ENCODE peak calls at places on chromosomes 13 and 19, in four cellular contexts. J is K562, M is H1, Y is SK-N-SH. F is an unnamed sample.

GRCh38 chr19:13621413-13621812 is 115.1 kb upstream of the CACNA1A start:
- DNase-seq in J (no peak), M (no peak), Y (no peak), F (peak)

GRCh38 chr13:107342747-107343146 is 774.8 kb upstream of the ARGLU1 start:
- DNase-seq in J (no peak), M (no peak), Y (no peak), F (no peak)

GRCh38 chr13:41001695-41002094 is 17.4 kb downstream of the ELF1 start:
- DNase-seq in J (no peak), M (no peak), Y (no peak), F (no peak)

GRCh38 chr13:113982296-113982661 is 8.4 kb upstream of the C13orf46 start:
- DNase-seq in J (no peak), M (peak), Y (no peak), F (no peak)

GRCh38 chr13:94878721-94879120 is 166.4 kb upstream of the SOX21 start:
- DNase-seq in J (no peak), M (no peak), Y (no peak), F (no peak)

GRCh38 chr13:99774644-99775043 is 196.9 kb downstream of the ZIC5 start:
- DNase-seq in J (no peak), M (no peak), Y (no peak), F (no peak)

GRCh38 chr13:100828226-100828625 is 153.6 kb upstream of the TMTC4 start:
- DNase-seq in J (no peak), M (no peak), Y (peak), F (no peak)

GRCh38 chr13:48978942-48979601 is 3.4 kb downstream of the FNDC3A start:
- DNase-seq in J (peak), M (no peak), Y (no peak), F (no peak)

GRCh38 chr13:77022341-77022740 is 4.6 kb downstream of the FBXL3 start:
- DNase-seq in J (no peak), M (no peak), Y (no peak), F (no peak)

GRCh38 chr19:18541992-18542935 is 1.1 kb downstream of the FKBP8 start:
- DNase-seq in J (no peak), M (no peak), Y (no peak), F (no peak)

GRCh38 chr19:1470864-1471513 is 8.0 kb downstream of the C19orf25 start:
- DNase-seq in J (no peak), M (peak), Y (no peak), F (peak)
- TF ChIP-seq TEAD4 in J (no peak), M (no peak), Y (no peak), F (no peak)

DNA sequence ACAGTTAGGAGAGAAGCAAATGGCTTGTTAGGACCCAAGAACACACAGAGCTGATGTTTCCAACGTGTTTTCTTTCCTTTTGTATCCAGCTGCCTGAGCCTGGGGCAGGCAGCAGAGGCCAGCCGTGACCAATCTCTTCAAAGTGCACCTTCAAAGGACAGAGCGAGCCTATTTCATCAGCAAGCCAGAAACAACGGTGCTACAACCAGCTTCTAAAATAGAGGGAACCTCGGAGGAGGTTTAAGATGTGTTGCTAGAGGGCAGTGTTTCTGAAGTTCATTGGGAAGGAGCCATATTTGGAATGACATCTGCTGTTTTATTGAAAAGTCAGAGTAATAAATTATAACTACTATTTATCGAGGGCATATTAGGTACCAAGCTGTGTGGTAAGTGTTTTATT is 56.2 kb upstream of the RFC3 start:
- DNase-seq in J (no peak), M (no peak), Y (peak), F (no peak)
- TF ChIP-seq TEAD4 in J (no peak), M (no peak), Y (no peak), F (no peak)

GRCh38 chr19:1047696-1048147 is 7.8 kb downstream of the ABCA7 start:
- DNase-seq in J (no peak), M (peak), Y (no peak), F (peak)

GRCh38 chr19:1049106-1049505 is 9.2 kb downstream of the ABCA7 start:
- DNase-seq in J (no peak), M (no peak), Y (no peak), F (no peak)

GRCh38 chr19:1046117-1046626 is 6.3 kb downstream of the ABCA7 start:
- DNase-seq in J (no peak), M (no peak), Y (no peak), F (no peak)

GRCh38 chr19:1045247-1045603 is 5.3 kb downstream of the ABCA7 start:
- DNase-seq in J (peak), M (peak), Y (peak), F (peak)

DNA sequence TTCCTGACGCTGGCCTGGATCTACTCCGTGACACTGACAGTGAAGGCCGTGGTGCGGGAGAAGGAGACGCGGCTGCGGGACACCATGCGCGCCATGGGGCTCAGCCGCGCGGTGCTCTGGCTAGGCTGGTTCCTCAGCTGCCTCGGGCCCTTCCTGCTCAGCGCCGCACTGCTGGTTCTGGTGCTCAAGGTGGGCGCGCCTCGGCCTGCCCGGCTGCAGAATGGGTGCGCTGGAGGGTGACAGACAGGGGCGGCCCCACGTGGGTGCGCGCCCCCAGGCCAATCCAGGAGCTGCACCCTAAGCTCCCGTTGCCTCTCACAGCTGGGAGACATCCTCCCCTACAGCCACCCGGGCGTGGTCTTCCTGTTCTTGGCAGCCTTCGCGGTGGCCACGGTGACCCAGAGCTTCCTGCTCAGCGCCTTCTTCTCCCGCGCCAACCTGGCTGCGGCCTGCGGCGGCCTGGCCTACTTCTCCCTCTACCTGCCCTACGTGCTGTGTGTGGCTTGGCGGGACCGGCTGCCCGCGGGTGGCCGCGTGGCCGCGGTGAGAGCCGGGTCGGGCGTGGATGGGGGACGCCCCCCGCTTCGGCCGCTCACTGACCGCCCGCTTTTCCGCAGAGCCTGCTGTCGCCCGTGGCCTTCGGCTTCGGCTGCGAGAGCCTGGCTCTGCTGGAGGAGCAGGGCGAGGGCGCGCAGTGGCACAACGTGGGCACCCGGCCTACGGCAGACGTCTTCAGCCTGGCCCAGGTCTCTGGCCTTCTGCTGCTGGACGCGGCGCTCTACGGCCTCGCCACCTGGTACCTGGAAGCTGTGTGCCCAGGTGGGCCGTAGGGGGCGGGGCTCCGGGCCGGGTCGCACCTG is 7.2 kb downstream of the ABCA7 start:
- DNase-seq in J (no peak), M (no peak), Y (no peak), F (no peak)
- TF ChIP-seq TEAD4 in J (no peak), M (no peak), Y (no peak), F (no peak)

DNA sequence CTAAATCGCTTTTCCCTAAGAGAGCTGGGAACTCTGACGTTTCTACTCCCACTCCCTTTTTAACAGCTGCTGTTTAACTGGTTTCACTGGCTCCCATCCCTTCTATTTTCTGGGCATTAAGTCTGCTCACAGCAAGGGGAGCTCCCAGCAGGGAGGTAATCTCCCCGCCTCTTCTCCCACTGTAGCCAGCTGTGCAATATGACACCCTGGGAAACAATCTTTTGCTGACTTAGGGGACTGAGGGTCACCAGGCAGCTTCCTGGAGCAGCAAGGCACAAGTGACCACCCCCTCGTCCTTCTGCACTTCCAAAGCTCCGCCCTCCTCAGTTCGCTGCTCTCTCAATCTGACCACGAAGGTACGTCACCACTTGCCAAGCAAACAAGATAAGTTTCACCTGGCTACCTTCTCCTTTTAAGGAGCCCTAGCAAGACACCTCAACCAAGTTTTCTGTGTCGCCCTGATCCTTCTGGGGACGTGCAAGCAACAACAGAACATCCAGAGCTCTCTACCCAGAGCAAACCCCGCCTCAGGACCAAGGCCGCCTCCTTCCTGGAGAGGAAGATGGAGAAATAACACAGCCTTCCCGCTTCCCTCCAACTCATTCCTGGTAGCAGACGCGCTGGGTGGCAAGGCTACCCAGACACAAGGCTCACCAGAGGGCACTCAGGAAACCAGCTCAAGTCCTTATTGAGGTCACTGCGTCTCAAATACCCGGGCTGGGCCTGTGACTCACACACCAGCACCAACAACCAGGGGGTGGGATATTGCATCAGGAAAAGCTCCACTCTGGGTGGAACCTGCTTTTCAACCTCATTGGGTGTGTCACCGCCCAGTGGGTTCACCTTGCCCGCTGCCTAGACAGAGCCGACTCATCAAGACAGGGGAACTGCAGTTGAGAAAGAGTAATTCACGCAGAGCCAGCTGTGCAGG is 92.4 kb downstream of the STK24 start:
- DNase-seq in J (peak), M (peak), Y (no peak), F (peak)
- TF ChIP-seq TEAD4 in J (no peak), M (no peak), Y (no peak), F (no peak)

GRCh38 chr13:24128112-24128511 is 32.4 kb upstream of the SPATA13 start:
- DNase-seq in J (no peak), M (no peak), Y (no peak), F (no peak)

GRCh38 chr13:24128962-24129361 is 31.6 kb upstream of the SPATA13 start:
- DNase-seq in J (no peak), M (no peak), Y (no peak), F (no peak)

GRCh38 chr13:24124789-24125476 is 35.6 kb upstream of the SPATA13 start:
- DNase-seq in J (no peak), M (no peak), Y (no peak), F (no peak)

GRCh38 chr13:24130134-24130792 is 30.3 kb upstream of the SPATA13 start:
- DNase-seq in J (no peak), M (no peak), Y (no peak), F (no peak)

DNA sequence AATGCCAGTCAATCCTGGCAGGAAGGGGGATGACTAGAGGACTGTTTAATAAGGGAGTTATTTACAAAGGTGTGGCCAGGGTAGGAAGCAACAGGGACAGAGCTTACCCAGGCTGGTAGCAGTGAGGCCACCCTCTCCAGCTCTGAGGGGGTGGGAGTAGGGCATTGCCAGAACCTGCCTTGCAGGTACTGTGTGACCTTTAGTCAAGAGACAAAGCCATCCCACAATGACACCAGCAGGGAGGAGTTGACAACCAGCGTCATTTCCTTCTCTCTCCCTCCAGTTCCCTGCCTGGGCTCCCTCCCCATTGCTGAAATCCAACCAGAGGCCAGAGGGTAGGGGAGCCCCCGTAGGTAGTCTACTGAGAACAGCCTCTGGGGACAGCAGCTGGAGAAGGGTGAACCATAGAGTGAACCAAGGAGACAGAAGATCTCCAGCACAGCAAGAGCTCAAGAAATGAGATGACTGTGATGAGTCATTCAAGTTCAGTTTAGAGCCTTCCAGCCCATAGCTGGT is 33.3 kb upstream of the SPATA13 start:
- DNase-seq in J (no peak), M (no peak), Y (no peak), F (no peak)
- TF ChIP-seq TEAD4 in J (no peak), M (no peak), Y (no peak), F (no peak)

DNA sequence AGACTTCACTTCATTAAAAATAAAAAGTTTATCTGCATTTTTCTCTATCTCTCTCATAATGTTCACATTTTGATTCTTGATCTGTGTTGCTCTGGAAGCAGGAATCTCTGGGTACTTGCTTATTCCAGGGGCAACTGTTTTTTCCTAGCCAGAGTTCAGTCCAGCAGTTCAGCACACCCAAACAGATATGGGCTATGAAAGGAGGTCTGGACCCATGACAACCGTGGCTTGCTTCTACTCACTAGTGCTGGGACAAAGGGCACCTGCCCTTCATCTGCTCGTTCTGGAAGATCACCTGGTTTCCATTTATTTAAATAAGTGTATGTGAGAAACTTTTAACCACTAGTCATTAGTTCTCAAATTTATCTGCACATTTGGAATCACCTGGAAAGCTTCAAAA is 36.0 kb downstream of the POLR1D start:
- DNase-seq in J (no peak), M (no peak), Y (no peak), F (no peak)
- TF ChIP-seq TEAD4 in J (no peak), M (no peak), Y (no peak), F (no peak)

GRCh38 chr19:4097501-4097900 is 26.4 kb downstream of the MAP2K2 start:
- DNase-seq in J (no peak), M (no peak), Y (no peak), F (no peak)

GRCh38 chr19:4096049-4096892 is 27.7 kb downstream of the MAP2K2 start:
- DNase-seq in J (no peak), M (no peak), Y (no peak), F (no peak)

GRCh38 chr19:4099054-4099764 is 24.7 kb downstream of the MAP2K2 start:
- DNase-seq in J (peak), M (no peak), Y (no peak), F (no peak)

GRCh38 chr19:4100647-4101495 is 23.1 kb downstream of the MAP2K2 start:
- DNase-seq in J (no peak), M (no peak), Y (no peak), F (no peak)

DNA sequence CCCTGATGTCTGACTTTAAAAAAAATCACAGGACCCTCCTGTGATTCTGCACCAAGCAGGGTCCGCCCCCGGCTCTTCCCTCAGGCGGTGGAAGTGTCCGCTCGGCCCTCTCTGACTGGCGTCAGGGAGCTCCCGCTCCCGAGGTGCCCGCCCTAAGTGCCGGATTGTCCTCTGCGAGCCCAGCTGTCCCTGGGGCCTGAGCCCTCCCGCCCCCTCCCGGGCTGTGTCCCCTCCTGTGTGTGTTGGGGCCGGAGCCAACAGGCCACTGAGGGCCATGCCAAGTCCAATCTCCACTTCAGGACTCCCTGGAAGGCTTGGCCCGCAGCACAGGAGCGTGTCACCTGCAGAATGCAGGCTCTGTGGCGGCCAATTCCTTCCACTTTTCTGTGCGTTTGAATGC is 25.4 kb downstream of the MAP2K2 start:
- DNase-seq in J (no peak), M (no peak), Y (no peak), F (no peak)
- TF ChIP-seq TEAD4 in J (no peak), M (no peak), Y (no peak), F (no peak)

GRCh38 chr13:59356607-59357006 is 807.1 kb downstream of the DIAPH3 start:
- DNase-seq in J (no peak), M (no peak), Y (no peak), F (no peak)
- TF ChIP-seq TEAD4 in J (no peak), M (no peak), Y (no peak), F (no peak)

F was measured in WTC11.